ENCODE peak calls at places on chromosomes 11 and 22, in nine cellular contexts. One of them, this sample, is unnamed. For H3K4me1, the result is how much of the 10 kb centered on the place peaks cover.

GRCh38 chr11:123653997-123654565 is 343 bp downstream of the SCN3B start:
- DNase-seq in tibial artery: no peak
- DNase-seq in lower lobe of right lung: peak
- DNase-seq in IMR-90: peak
- DNase-seq in lung: peak
- DNase-seq in esophagus squamous epithelium: no peak
- DNase-seq in A549: peak
- DNase-seq in mesendoderm: no peak
- DNase-seq in right lobe of liver: no peak
- DNase-seq in this sample: no peak

GRCh38 chr22:37229805-37230672 is 14.0 kb downstream of the RAC2 start:
- DNase-seq in right lobe of liver: no peak
- DNase-seq in IMR-90: peak
- DNase-seq in tibial artery: peak
- DNase-seq in esophagus squamous epithelium: no peak
- DNase-seq in lower lobe of right lung: peak
- DNase-seq in A549: no peak
- DNase-seq in lung: peak
- DNase-seq in mesendoderm: no peak
- DNase-seq in this sample: peak

GRCh38 chr22:20524004-20524481 is 16.6 kb downstream of the MED15 start:
- DNase-seq in right lobe of liver: no peak
- DNase-seq in lower lobe of right lung: no peak
- DNase-seq in IMR-90: peak
- DNase-seq in A549: no peak
- DNase-seq in esophagus squamous epithelium: no peak
- DNase-seq in mesendoderm: no peak
- DNase-seq in tibial artery: no peak
- DNase-seq in lung: no peak
- DNase-seq in this sample: no peak

GRCh38 chr11:26286472-26287066 is 45.4 kb upstream of the ANO3 start:
- DNase-seq in lung: no peak
- DNase-seq in right lobe of liver: no peak
- DNase-seq in esophagus squamous epithelium: no peak
- DNase-seq in IMR-90: peak
- DNase-seq in mesendoderm: peak
- DNase-seq in tibial artery: no peak
- DNase-seq in lower lobe of right lung: no peak
- DNase-seq in A549: no peak
- DNase-seq in this sample: no peak

GRCh38 chr22:34475886-34476285 is 555.6 kb upstream of the LARGE1 start:
- DNase-seq in mesendoderm: no peak
- DNase-seq in tibial artery: no peak
- DNase-seq in esophagus squamous epithelium: no peak
- DNase-seq in right lobe of liver: no peak
- DNase-seq in lower lobe of right lung: no peak
- DNase-seq in lung: no peak
- DNase-seq in IMR-90: no peak
- DNase-seq in A549: no peak
- DNase-seq in this sample: no peak

GRCh38 chr11:76637491-76638266 is 32.9 kb downstream of the LRRC32 start:
- DNase-seq in A549: no peak
- DNase-seq in esophagus squamous epithelium: no peak
- DNase-seq in lung: no peak
- DNase-seq in tibial artery: peak
- DNase-seq in mesendoderm: no peak
- DNase-seq in IMR-90: no peak
- DNase-seq in lower lobe of right lung: peak
- DNase-seq in right lobe of liver: peak
- DNase-seq in this sample: no peak

GRCh38 chr11:5204787-5205186 is 4.3 kb upstream of the OR51V1 start:
- DNase-seq in mesendoderm: peak
- DNase-seq in A549: peak
- DNase-seq in lung: no peak
- DNase-seq in lower lobe of right lung: no peak
- DNase-seq in right lobe of liver: no peak
- DNase-seq in esophagus squamous epithelium: no peak
- DNase-seq in tibial artery: no peak
- DNase-seq in IMR-90: peak
- DNase-seq in this sample: peak

GRCh38 chr11:43687120-43687791 is 6.7 kb downstream of the HSD17B12 start:
- DNase-seq in lung: peak
- DNase-seq in lower lobe of right lung: peak
- DNase-seq in mesendoderm: peak
- DNase-seq in right lobe of liver: peak
- DNase-seq in esophagus squamous epithelium: no peak
- DNase-seq in IMR-90: peak
- DNase-seq in tibial artery: peak
- DNase-seq in A549: no peak
- DNase-seq in this sample: no peak

GRCh38 chr22:43384863-43385262 is 27.0 kb upstream of the MPPED1 start:
- DNase-seq in lung: no peak
- DNase-seq in esophagus squamous epithelium: no peak
- DNase-seq in mesendoderm: no peak
- DNase-seq in right lobe of liver: no peak
- DNase-seq in A549: no peak
- DNase-seq in IMR-90: no peak
- DNase-seq in tibial artery: no peak
- DNase-seq in lower lobe of right lung: peak
- DNase-seq in this sample: no peak

GRCh38 chr22:46058591-46059519 is 81.9 kb upstream of the WNT7B start:
- DNase-seq in A549: no peak
- DNase-seq in mesendoderm: no peak
- DNase-seq in IMR-90: no peak
- DNase-seq in esophagus squamous epithelium: no peak
- DNase-seq in right lobe of liver: peak
- DNase-seq in tibial artery: peak
- DNase-seq in lung: no peak
- DNase-seq in lower lobe of right lung: peak
- DNase-seq in this sample: no peak

GRCh38 chr22:30251661-30252226 is 5.2 kb upstream of the LIF start:
- DNase-seq in A549: no peak
- DNase-seq in right lobe of liver: no peak
- DNase-seq in tibial artery: no peak
- DNase-seq in mesendoderm: no peak
- DNase-seq in IMR-90: peak
- DNase-seq in lower lobe of right lung: no peak
- DNase-seq in lung: no peak
- DNase-seq in esophagus squamous epithelium: no peak
- DNase-seq in this sample: peak

GRCh38 chr11:10651579-10652361 is 41.8 kb downstream of the IRAG1 start:
- DNase-seq in A549: no peak
- DNase-seq in lower lobe of right lung: no peak
- DNase-seq in tibial artery: peak
- DNase-seq in esophagus squamous epithelium: no peak
- DNase-seq in right lobe of liver: no peak
- DNase-seq in lung: no peak
- DNase-seq in IMR-90: no peak
- DNase-seq in mesendoderm: no peak
- DNase-seq in this sample: no peak

GRCh38 chr11:43947003-43947500 is 4.6 kb downstream of the C11orf96 start:
- DNase-seq in tibial artery: peak
- DNase-seq in A549: no peak
- DNase-seq in lung: no peak
- DNase-seq in lower lobe of right lung: no peak
- DNase-seq in IMR-90: peak
- DNase-seq in mesendoderm: peak
- DNase-seq in right lobe of liver: no peak
- DNase-seq in esophagus squamous epithelium: no peak
- DNase-seq in this sample: no peak

GRCh38 chr11:45860764-45861510 is 13.7 kb downstream of the CRY2 start:
- DNase-seq in right lobe of liver: no peak
- DNase-seq in IMR-90: no peak
- DNase-seq in lower lobe of right lung: peak
- DNase-seq in A549: no peak
- DNase-seq in tibial artery: no peak
- DNase-seq in mesendoderm: no peak
- DNase-seq in lung: no peak
- DNase-seq in esophagus squamous epithelium: no peak
- DNase-seq in this sample: no peak

GRCh38 chr11:70110538-70111055 is 32.5 kb downstream of the ANO1 start:
- DNase-seq in esophagus squamous epithelium: no peak
- DNase-seq in tibial artery: no peak
- DNase-seq in lower lobe of right lung: no peak
- DNase-seq in A549: no peak
- DNase-seq in lung: no peak
- DNase-seq in IMR-90: no peak
- DNase-seq in mesendoderm: no peak
- DNase-seq in right lobe of liver: no peak
- DNase-seq in this sample: no peak

GRCh38 chr11:1650034-1650917 is 20.7 kb downstream of the KRTAP5-5 start:
- DNase-seq in esophagus squamous epithelium: no peak
- DNase-seq in lung: no peak
- DNase-seq in A549: no peak
- DNase-seq in mesendoderm: peak
- DNase-seq in tibial artery: no peak
- DNase-seq in IMR-90: no peak
- DNase-seq in lower lobe of right lung: no peak
- DNase-seq in right lobe of liver: peak
- DNase-seq in this sample: no peak
- H3K4me1 ChIP-seq in esophagus squamous epithelium: under half
- H3K4me1 ChIP-seq in lung: under half
- H3K4me1 ChIP-seq in A549: under half
- H3K4me1 ChIP-seq in mesendoderm: under half
- H3K4me1 ChIP-seq in tibial artery: under half
- H3K4me1 ChIP-seq in IMR-90: under half
- H3K4me1 ChIP-seq in lower lobe of right lung: under half
- H3K4me1 ChIP-seq in right lobe of liver: under half
- H3K4me1 ChIP-seq in this sample: under half

GRCh38 chr11:97022942-97023341 is 633.1 kb downstream of the JRKL start:
- DNase-seq in mesendoderm: no peak
- DNase-seq in right lobe of liver: no peak
- DNase-seq in IMR-90: no peak
- DNase-seq in lung: no peak
- DNase-seq in A549: no peak
- DNase-seq in lower lobe of right lung: no peak
- DNase-seq in tibial artery: no peak
- DNase-seq in esophagus squamous epithelium: no peak
- DNase-seq in this sample: no peak

GRCh38 chr11:97019754-97020153 is 629.9 kb downstream of the JRKL start:
- DNase-seq in right lobe of liver: no peak
- DNase-seq in mesendoderm: no peak
- DNase-seq in A549: no peak
- DNase-seq in IMR-90: no peak
- DNase-seq in lung: no peak
- DNase-seq in esophagus squamous epithelium: no peak
- DNase-seq in lower lobe of right lung: no peak
- DNase-seq in tibial artery: no peak
- DNase-seq in this sample: no peak

GRCh38 chr11:97015327-97015726 is 625.5 kb downstream of the JRKL start:
- DNase-seq in IMR-90: no peak
- DNase-seq in mesendoderm: no peak
- DNase-seq in right lobe of liver: no peak
- DNase-seq in tibial artery: no peak
- DNase-seq in esophagus squamous epithelium: no peak
- DNase-seq in A549: no peak
- DNase-seq in lower lobe of right lung: no peak
- DNase-seq in lung: no peak
- DNase-seq in this sample: no peak

GRCh38 chr11:97019305-97019704 is 629.5 kb downstream of the JRKL start:
- DNase-seq in lung: no peak
- DNase-seq in tibial artery: no peak
- DNase-seq in A549: no peak
- DNase-seq in right lobe of liver: no peak
- DNase-seq in IMR-90: no peak
- DNase-seq in mesendoderm: no peak
- DNase-seq in esophagus squamous epithelium: no peak
- DNase-seq in lower lobe of right lung: no peak
- DNase-seq in this sample: no peak
- H3K4me1 ChIP-seq in lung: under half
- H3K4me1 ChIP-seq in tibial artery: under half
- H3K4me1 ChIP-seq in A549: under half
- H3K4me1 ChIP-seq in right lobe of liver: under half
- H3K4me1 ChIP-seq in IMR-90: under half
- H3K4me1 ChIP-seq in mesendoderm: under half
- H3K4me1 ChIP-seq in esophagus squamous epithelium: under half
- H3K4me1 ChIP-seq in lower lobe of right lung: under half
- H3K4me1 ChIP-seq in this sample: under half

DNA sequence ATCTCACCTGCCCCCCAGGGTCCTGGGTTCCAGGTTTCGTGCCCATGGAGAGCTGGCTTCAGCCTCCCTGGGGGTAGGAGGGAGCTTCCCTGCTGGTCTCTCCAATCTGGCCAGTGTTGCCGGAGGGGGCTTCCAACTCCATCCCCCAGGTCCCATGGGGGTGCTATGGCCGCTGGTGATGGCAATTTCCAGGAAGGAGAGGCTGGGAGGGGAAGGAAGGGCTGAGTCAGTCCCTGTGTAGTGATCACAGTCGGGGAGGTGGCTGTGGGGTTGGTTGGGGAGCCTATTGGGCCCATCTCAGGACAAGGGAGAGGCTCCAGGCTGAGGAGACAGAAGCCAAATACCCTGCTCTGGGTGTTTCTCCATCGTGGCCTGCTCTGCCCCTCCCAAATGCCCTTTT is 5.7 kb upstream of the CDC42EP2 start:
- DNase-seq in esophagus squamous epithelium: no peak
- DNase-seq in lower lobe of right lung: no peak
- DNase-seq in A549: no peak
- DNase-seq in mesendoderm: no peak
- DNase-seq in right lobe of liver: no peak
- DNase-seq in lung: no peak
- DNase-seq in IMR-90: no peak
- DNase-seq in tibial artery: no peak
- DNase-seq in this sample: no peak
- H3K4me1 ChIP-seq in esophagus squamous epithelium: half or more
- H3K4me1 ChIP-seq in lower lobe of right lung: half or more
- H3K4me1 ChIP-seq in A549: half or more
- H3K4me1 ChIP-seq in mesendoderm: under half
- H3K4me1 ChIP-seq in right lobe of liver: under half
- H3K4me1 ChIP-seq in lung: under half
- H3K4me1 ChIP-seq in IMR-90: under half
- H3K4me1 ChIP-seq in tibial artery: under half
- H3K4me1 ChIP-seq in this sample: half or more

GRCh38 chr11:1919428-1920127 is at the start of gene TNNT3:
- DNase-seq in lung: no peak
- DNase-seq in A549: no peak
- DNase-seq in right lobe of liver: no peak
- DNase-seq in tibial artery: peak
- DNase-seq in mesendoderm: no peak
- DNase-seq in esophagus squamous epithelium: no peak
- DNase-seq in IMR-90: no peak
- DNase-seq in lower lobe of right lung: no peak
- DNase-seq in this sample: no peak

GRCh38 chr11:1916986-1917522 is 2.4 kb upstream of the TNNT3 start:
- DNase-seq in right lobe of liver: no peak
- DNase-seq in mesendoderm: no peak
- DNase-seq in lower lobe of right lung: no peak
- DNase-seq in tibial artery: no peak
- DNase-seq in lung: no peak
- DNase-seq in A549: no peak
- DNase-seq in esophagus squamous epithelium: no peak
- DNase-seq in IMR-90: no peak
- DNase-seq in this sample: no peak

GRCh38 chr11:1918436-1919315 is 827 bp upstream of the TNNT3 start:
- DNase-seq in A549: no peak
- DNase-seq in right lobe of liver: no peak
- DNase-seq in mesendoderm: no peak
- DNase-seq in esophagus squamous epithelium: no peak
- DNase-seq in lung: no peak
- DNase-seq in IMR-90: no peak
- DNase-seq in lower lobe of right lung: no peak
- DNase-seq in tibial artery: no peak
- DNase-seq in this sample: no peak

GRCh38 chr11:1916132-1916985 is 3.1 kb upstream of the TNNT3 start:
- DNase-seq in esophagus squamous epithelium: no peak
- DNase-seq in A549: no peak
- DNase-seq in tibial artery: no peak
- DNase-seq in IMR-90: no peak
- DNase-seq in lower lobe of right lung: no peak
- DNase-seq in right lobe of liver: no peak
- DNase-seq in lung: no peak
- DNase-seq in mesendoderm: no peak
- DNase-seq in this sample: no peak

GRCh38 chr11:1917523-1918435 is 1.7 kb upstream of the TNNT3 start:
- DNase-seq in lung: no peak
- DNase-seq in esophagus squamous epithelium: no peak
- DNase-seq in right lobe of liver: no peak
- DNase-seq in IMR-90: no peak
- DNase-seq in lower lobe of right lung: no peak
- DNase-seq in A549: no peak
- DNase-seq in tibial artery: no peak
- DNase-seq in mesendoderm: peak
- DNase-seq in this sample: no peak
- H3K4me1 ChIP-seq in lung: under half
- H3K4me1 ChIP-seq in esophagus squamous epithelium: under half
- H3K4me1 ChIP-seq in right lobe of liver: under half
- H3K4me1 ChIP-seq in IMR-90: under half
- H3K4me1 ChIP-seq in lower lobe of right lung: under half
- H3K4me1 ChIP-seq in A549: under half
- H3K4me1 ChIP-seq in tibial artery: under half
- H3K4me1 ChIP-seq in mesendoderm: under half
- H3K4me1 ChIP-seq in this sample: under half